ENCODE peak calls at places on chromosomes 1 and 21, in seven cellular contexts. P, N, G, T, W, Y and F are unnamed samples.

GRCh38 chr1:3907031-3907534 is 7.0 kb upstream of the C1orf174 start:
- DNase-seq in G (peak; percentile 33), T (no peak), N (peak; percentile 53), W (no peak), P (no peak), Y (no peak), F (no peak)

GRCh38 chr1:2382621-2383361 is 8.6 kb downstream of the MORN1 start:
- DNase-seq in T (no peak), N (peak; percentile 52), G (peak; percentile 65), Y (no peak), W (no peak), P (peak; percentile 25), F (peak; percentile 23)

GRCh38 chr1:178530037-178530402 is 17.1 kb downstream of the TEX35 start:
- DNase-seq in T (no peak), W (no peak), N (peak; percentile 36), P (no peak), G (no peak), Y (no peak), F (no peak)

GRCh38 chr1:217524787-217525520 is 105.9 kb downstream of the GPATCH2 start:
- DNase-seq in N (no peak), W (no peak), P (no peak), Y (no peak), G (no peak), T (no peak), F (no peak)

GRCh38 chr1:39395357-39395831 is 96.0 kb upstream of the BMP8A start:
- DNase-seq in G (no peak), W (no peak), P (no peak), T (no peak), N (peak; percentile 79), Y (no peak), F (no peak)

GRCh38 chr1:204544321-204544720 is 28.1 kb downstream of the MDM4 start:
- DNase-seq in G (no peak), T (no peak), W (no peak), P (no peak), N (no peak), Y (peak; percentile 55), F (no peak)

GRCh38 chr1:175262646-175263045 is 70.1 kb upstream of the KIAA0040 start:
- DNase-seq in T (no peak), P (no peak), Y (no peak), N (no peak), G (no peak), W (no peak), F (no peak)

GRCh38 chr1:84103197-84103992 is 40.7 kb upstream of the PRKACB start:
- DNase-seq in P (peak; percentile 32), T (no peak), W (peak; percentile 49), Y (no peak), N (peak; percentile 82), G (peak; percentile 53), F (no peak)

GRCh38 chr1:204314893-204315735 is 44.6 kb downstream of the PLEKHA6 start:
- DNase-seq in Y (no peak), P (no peak), N (no peak), W (no peak), G (no peak), T (no peak), F (no peak)

GRCh38 chr21:15552914-15553491 is 176.8 kb upstream of the USP25 start:
- DNase-seq in Y (peak; percentile 12), N (peak; percentile 20), W (no peak), T (no peak), G (no peak), P (no peak), F (no peak)

GRCh38 chr1:235998812-235999211 is 66.1 kb downstream of the NID1 start:
- DNase-seq in N (no peak), Y (peak; percentile 62), T (no peak), W (peak; percentile 56), G (no peak), P (no peak), F (peak; percentile 64)

GRCh38 chr1:54290443-54291184 is 90.6 kb downstream of the MRPL37 start:
- DNase-seq in W (no peak), N (peak; percentile 15), G (no peak), P (no peak), Y (no peak), T (peak; percentile 61), F (peak; percentile 47)

DNA sequence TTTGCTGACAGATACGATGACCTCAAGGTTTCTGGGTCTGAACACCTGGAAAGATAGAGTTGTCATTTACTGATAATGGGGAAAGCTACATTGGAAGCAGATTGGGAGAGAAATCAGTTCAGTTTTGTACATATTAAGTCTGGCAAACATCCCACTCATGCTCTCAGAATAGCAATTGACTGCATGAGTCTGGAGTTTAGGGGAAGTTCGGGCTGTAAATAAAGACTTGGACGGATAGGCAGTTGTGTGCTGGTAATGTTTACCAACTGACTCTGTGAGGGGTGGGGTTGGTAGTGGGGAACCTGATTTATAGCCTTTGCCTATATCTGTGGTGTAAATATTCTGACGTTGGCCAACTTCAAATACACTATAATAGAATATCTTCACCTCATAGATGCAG is 4.0 kb downstream of the H6PD start:
- DNase-seq in P (no peak), T (no peak), G (no peak), W (no peak), Y (no peak), N (no peak), F (no peak)
- H3K4me1 ChIP-seq in P (peaks cover 7% of the 10 kb centered on the region), T (peaks cover 91% of the 10 kb centered on the region), G (peaks cover 89% of the 10 kb centered on the region), W (peaks cover 84% of the 10 kb centered on the region), Y (peaks cover 40% of the 10 kb centered on the region), N (peaks cover 23% of the 10 kb centered on the region), F (peaks cover 41% of the 10 kb centered on the region)

DNA sequence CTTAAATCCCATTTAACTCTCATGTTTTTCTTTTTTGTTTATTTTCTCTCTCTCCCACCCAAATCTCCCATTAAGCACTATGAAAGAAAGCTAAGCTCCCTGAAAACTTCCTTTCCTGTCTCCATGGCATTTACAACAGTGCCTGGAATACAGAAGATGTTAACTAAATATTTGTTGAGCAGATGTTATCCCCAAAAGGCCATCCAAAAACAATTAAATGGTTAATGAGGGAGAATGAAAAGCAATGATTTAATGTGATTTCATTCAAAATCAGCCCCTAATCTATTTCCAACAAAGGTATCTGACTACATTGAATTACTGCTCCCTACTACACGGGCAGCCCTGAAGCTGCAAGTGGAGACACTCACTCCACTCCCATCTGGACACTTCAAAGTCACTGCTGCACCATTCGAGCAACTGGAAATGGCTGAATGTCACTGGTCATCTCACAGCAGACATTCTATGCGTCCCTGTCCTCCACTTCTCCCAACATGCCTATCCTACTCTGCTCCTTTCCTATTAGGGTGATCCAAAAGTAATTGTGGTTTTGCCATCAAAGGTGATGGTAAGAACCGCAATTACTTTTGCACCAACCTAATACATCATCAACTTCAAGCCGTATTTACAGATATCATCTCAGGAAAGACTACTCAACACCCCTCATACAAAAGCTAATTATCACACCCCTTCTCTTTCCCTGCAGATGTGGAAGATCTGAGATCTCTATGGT is 7.5 kb downstream of the TP53BP2 start:
- DNase-seq in Y (no peak), W (no peak), N (no peak), G (no peak), P (no peak), T (no peak), F (no peak)
- H3K4me1 ChIP-seq in Y (peaks cover 75% of the 10 kb centered on the region), W (peaks cover 67% of the 10 kb centered on the region), N (peaks cover 48% of the 10 kb centered on the region), G (peaks cover 72% of the 10 kb centered on the region), P (no peaks in the 10 kb centered on the region), T (peaks cover 81% of the 10 kb centered on the region), F (peaks cover 51% of the 10 kb centered on the region)

DNA sequence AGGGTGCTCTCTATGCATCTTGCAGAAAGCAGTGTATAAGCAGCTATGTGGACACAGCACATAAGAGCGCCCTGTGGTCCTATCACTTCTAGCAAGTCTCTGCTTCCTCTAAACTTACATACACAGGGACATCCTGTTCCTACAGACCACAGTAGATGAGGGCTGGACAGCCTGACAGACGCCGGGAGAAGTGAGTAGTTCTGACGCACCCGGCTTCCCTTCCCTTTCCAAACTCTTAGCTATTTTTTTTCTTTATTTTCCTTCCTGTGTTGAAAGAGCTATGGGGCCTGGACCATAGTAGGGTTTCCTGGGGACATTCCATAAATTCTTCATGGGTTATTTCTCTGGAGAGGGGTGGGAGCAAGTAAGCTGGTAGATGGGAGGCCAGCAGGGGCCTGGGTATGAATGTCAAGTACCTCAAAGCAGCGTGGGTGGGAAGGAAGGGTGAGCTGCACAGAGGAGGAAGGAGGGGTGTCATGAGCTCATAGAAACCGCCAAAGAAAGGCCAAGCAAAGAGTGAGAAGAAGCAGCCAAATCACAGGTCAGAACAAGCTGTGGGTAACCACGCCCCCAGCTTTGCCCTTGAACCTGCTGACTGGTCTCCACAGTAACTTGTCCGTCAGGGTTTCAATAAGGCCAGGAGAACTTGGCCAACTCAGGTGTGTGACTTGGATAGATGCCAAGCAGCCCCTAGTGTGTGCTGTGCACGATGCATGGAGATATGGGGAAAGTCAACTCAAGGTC is 36.6 kb downstream of the PLXNA2 start:
- DNase-seq in T (peak; percentile 90), G (no peak), W (peak; percentile 88), N (no peak), P (no peak), Y (no peak), F (no peak)
- H3K4me1 ChIP-seq in T (peaks cover 69% of the 10 kb centered on the region), G (peaks cover 27% of the 10 kb centered on the region), W (peaks cover 78% of the 10 kb centered on the region), N (peaks cover 23% of the 10 kb centered on the region), P (peaks cover 8% of the 10 kb centered on the region), Y (no peaks in the 10 kb centered on the region), F (no peaks in the 10 kb centered on the region)

GRCh38 chr1:214934035-214934434 is 148.5 kb upstream of the KCNK2 start:
- DNase-seq in N (no peak), W (no peak), T (no peak), G (no peak), P (no peak), Y (no peak), F (no peak)

GRCh38 chr1:214943054-214943453 is 139.5 kb upstream of the KCNK2 start:
- DNase-seq in P (no peak), N (no peak), Y (no peak), G (no peak), T (no peak), W (no peak), F (no peak)

GRCh38 chr1:214935258-214935657 is 147.3 kb upstream of the KCNK2 start:
- DNase-seq in T (no peak), Y (no peak), P (no peak), G (no peak), W (no peak), N (no peak), F (no peak)

GRCh38 chr1:214941061-214941460 is 141.5 kb upstream of the KCNK2 start:
- DNase-seq in T (no peak), N (no peak), Y (no peak), G (no peak), P (no peak), W (no peak), F (no peak)

GRCh38 chr1:214939180-214939579 is 143.4 kb upstream of the KCNK2 start:
- DNase-seq in G (no peak), N (no peak), T (no peak), P (no peak), Y (no peak), W (no peak), F (no peak)
- H3K4me1 ChIP-seq in G (no peaks in the 10 kb centered on the region), N (no peaks in the 10 kb centered on the region), T (no peaks in the 10 kb centered on the region), P (no peaks in the 10 kb centered on the region), Y (no peaks in the 10 kb centered on the region), W (no peaks in the 10 kb centered on the region), F (no peaks in the 10 kb centered on the region)